ENCODE peak calls at places on chromosomes 11 and 22, in eight cellular contexts. X is fibroblast of pulmonary artery; G is Calu3; Z is CD8-positive, alpha-beta T cell; T is omental fat pad; H is WERI-Rb-1; K is neural crest cell; P is B cell. C is an unnamed sample.

GRCh38 chr22:49305215-49305965 is 522.3 kb downstream of the BRD1 start:
- DNase-seq in X (peak), G (peak), Z (peak), P (no peak), H (peak), K (peak), T (peak), C (peak)

GRCh38 chr11:122319842-122320555 is 204.0 kb upstream of the BLID start:
- DNase-seq in H (no peak), P (no peak), G (no peak), X (no peak), T (no peak), Z (no peak), K (peak), C (peak)

GRCh38 chr11:94139421-94139820 is 10.8 kb downstream of the PANX1 start:
- DNase-seq in X (no peak), G (no peak), Z (no peak), H (no peak), K (peak), T (no peak), P (no peak), C (no peak)

GRCh38 chr22:43109921-43110443 is 568 bp upstream of the BIK start:
- DNase-seq in K (no peak), P (no peak), Z (no peak), T (no peak), H (no peak), X (no peak), G (no peak), C (no peak)

GRCh38 chr11:28939381-28939780 is 831.2 kb downstream of the METTL15 start:
- DNase-seq in X (no peak), Z (no peak), T (no peak), P (no peak), H (no peak), K (no peak), G (no peak), C (no peak)

GRCh38 chr11:99424313-99425084 is 403.8 kb downstream of the CNTN5 start:
- DNase-seq in X (no peak), K (no peak), T (no peak), P (no peak), H (no peak), G (no peak), Z (no peak), C (no peak)

GRCh38 chr11:10322401-10322800 is 17.5 kb downstream of the ADM start:
- DNase-seq in X (peak), P (no peak), H (no peak), Z (no peak), K (no peak), T (no peak), G (no peak), C (no peak)

GRCh38 chr11:108253176-108253575 is 30.3 kb downstream of the ATM start:
- DNase-seq in Z (no peak), H (no peak), G (no peak), P (no peak), X (peak), K (no peak), T (no peak), C (no peak)

GRCh38 chr11:35907648-35908431 is 36.0 kb upstream of the LDLRAD3 start:
- DNase-seq in T (no peak), G (no peak), K (no peak), H (no peak), X (peak), Z (no peak), P (no peak), C (peak)

GRCh38 chr11:84465040-84465439 is 1162.1 kb downstream of the DLG2 start:
- DNase-seq in H (no peak), Z (no peak), P (no peak), X (peak), G (no peak), T (no peak), K (no peak), C (no peak)

GRCh38 chr11:117143390-117143789 is 697 bp upstream of the PAFAH1B2 start:
- DNase-seq in G (no peak), P (no peak), X (peak), Z (peak), H (peak), T (no peak), K (no peak), C (peak)

GRCh38 chr22:28607710-28608109 is 71.9 kb downstream of the TTC28 start:
- DNase-seq in G (no peak), H (no peak), P (no peak), T (no peak), Z (no peak), X (no peak), K (no peak), C (no peak)

GRCh38 chr11:64898076-64898445 is 18.9 kb downstream of the ATG2A start:
- DNase-seq in T (no peak), Z (no peak), H (no peak), K (no peak), X (no peak), G (no peak), P (no peak), C (no peak)

GRCh38 chr22:39954584-39955055 is 5.6 kb upstream of the TMA7B start:
- DNase-seq in Z (no peak), G (peak), K (no peak), T (no peak), H (no peak), P (no peak), X (peak), C (no peak)

GRCh38 chr11:16321148-16321547 is 35.2 kb downstream of the SOX6 start:
- DNase-seq in G (no peak), P (no peak), X (no peak), K (no peak), Z (no peak), T (no peak), H (no peak), C (no peak)

GRCh38 chr11:92554662-92555061 is 330.0 kb downstream of the FAT3 start:
- DNase-seq in G (no peak), H (peak), P (no peak), K (no peak), X (no peak), Z (no peak), T (no peak), C (no peak)

GRCh38 chr11:65867284-65868071 is 5.1 kb downstream of the EFEMP2 start:
- DNase-seq in T (no peak), Z (no peak), K (no peak), X (no peak), H (no peak), G (no peak), P (peak), C (peak)

GRCh38 chr11:42707541-42707940 is 604.3 kb upstream of the API5 start:
- DNase-seq in P (no peak), X (no peak), H (no peak), Z (no peak), K (no peak), G (no peak), T (no peak), C (no peak)

GRCh38 chr11:111221208-111221607 is 24.3 kb upstream of the POU2AF2 start:
- DNase-seq in Z (no peak), P (no peak), X (no peak), G (no peak), T (no peak), K (no peak), H (no peak), C (no peak)

GRCh38 chr22:47044722-47045545 is 282.5 kb downstream of the TBC1D22A start:
- DNase-seq in X (no peak), G (no peak), T (no peak), H (no peak), P (no peak), Z (no peak), K (no peak), C (no peak)

GRCh38 chr22:41498322-41498721 is 29.4 kb downstream of the ACO2 start:
- DNase-seq in G (no peak), T (no peak), K (no peak), H (no peak), X (no peak), P (no peak), Z (no peak), C (no peak)

GRCh38 chr11:112310867-112311266 is 50.2 kb upstream of the PLET1 start:
- DNase-seq in H (no peak), Z (no peak), K (no peak), P (no peak), G (no peak), X (no peak), T (no peak), C (no peak)

GRCh38 chr11:12420706-12421105 is 43.3 kb downstream of the PARVA start:
- DNase-seq in K (no peak), H (peak), Z (no peak), G (no peak), P (no peak), X (no peak), T (no peak), C (no peak)

GRCh38 chr11:128552783-128553661 is 34.3 kb downstream of the ETS1 start:
- DNase-seq in K (peak), P (peak), H (no peak), X (peak), G (no peak), Z (no peak), T (no peak), C (peak)

GRCh38 chr22:18065256-18065655 is 12.5 kb upstream of the PEX26 start:
- DNase-seq in Z (no peak), T (no peak), P (no peak), H (peak), K (no peak), G (peak), X (no peak), C (no peak)

GRCh38 chr11:26947379-26947844 is 46.5 kb upstream of the FIBIN start:
- DNase-seq in T (no peak), H (no peak), P (no peak), X (peak), G (no peak), K (no peak), Z (no peak), C (no peak)

GRCh38 chr11:124740277-124740882 is 638 bp downstream of the NRGN start:
- DNase-seq in T (no peak), G (no peak), X (peak), Z (peak), H (peak), K (no peak), P (peak), C (peak)

GRCh38 chr11:109552376-109552775 is 130.4 kb downstream of the C11orf87 start:
- DNase-seq in X (no peak), Z (no peak), H (no peak), G (no peak), K (no peak), P (no peak), T (no peak), C (no peak)

GRCh38 chr11:64180871-64181270 is 5.1 kb upstream of the STIP1 start:
- DNase-seq in P (no peak), H (peak), X (no peak), G (no peak), Z (no peak), T (no peak), K (no peak), C (no peak)

GRCh38 chr11:125494601-125494986 is 1.5 kb downstream of the FEZ1 start:
- DNase-seq in X (no peak), H (no peak), K (no peak), G (no peak), T (no peak), Z (no peak), P (no peak), C (no peak)

GRCh38 chr11:15153231-15153630 is 38.5 kb downstream of the INSC start:
- DNase-seq in K (no peak), P (no peak), X (no peak), H (no peak), G (no peak), T (no peak), Z (no peak), C (no peak)

GRCh38 chr11:87369888-87370287 is 332.2 kb downstream of the TMEM135 start:
- DNase-seq in X (no peak), G (no peak), H (no peak), K (no peak), T (no peak), Z (no peak), P (no peak), C (no peak)

GRCh38 chr11:123384116-123384515 is 46.0 kb upstream of the GRAMD1B start:
- DNase-seq in P (no peak), T (no peak), X (no peak), H (no peak), G (no peak), K (no peak), Z (no peak), C (no peak)

DNA sequence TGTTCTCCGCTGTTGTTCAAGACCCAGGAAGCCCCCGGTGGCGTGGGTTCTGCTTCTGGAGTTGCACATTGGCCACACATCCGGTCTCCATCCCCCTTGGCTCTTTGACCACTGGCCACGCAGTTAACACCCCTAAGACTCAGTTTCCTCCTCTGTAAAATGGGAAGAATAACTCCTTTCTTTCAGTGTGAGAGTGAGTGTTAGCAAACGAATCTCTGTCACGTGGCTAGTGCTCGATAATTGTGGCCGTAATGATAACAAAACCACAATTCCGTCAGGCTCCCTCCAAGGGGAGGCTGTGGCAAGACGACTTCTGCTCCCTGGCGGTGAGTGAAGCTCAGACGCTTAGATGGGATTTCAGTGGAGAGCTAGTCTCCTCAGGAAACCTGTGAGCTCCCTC is 315.2 kb upstream of the B3GAT1 start:
- DNase-seq in K (no peak), Z (no peak), G (no peak), H (peak), X (no peak), T (no peak), P (no peak), C (peak)
- TF ChIP-seq CTCF in K (no peak), Z (no peak), G (no peak), H (peak), X (no peak), T (no peak), P (no peak), C (peak)

DNA sequence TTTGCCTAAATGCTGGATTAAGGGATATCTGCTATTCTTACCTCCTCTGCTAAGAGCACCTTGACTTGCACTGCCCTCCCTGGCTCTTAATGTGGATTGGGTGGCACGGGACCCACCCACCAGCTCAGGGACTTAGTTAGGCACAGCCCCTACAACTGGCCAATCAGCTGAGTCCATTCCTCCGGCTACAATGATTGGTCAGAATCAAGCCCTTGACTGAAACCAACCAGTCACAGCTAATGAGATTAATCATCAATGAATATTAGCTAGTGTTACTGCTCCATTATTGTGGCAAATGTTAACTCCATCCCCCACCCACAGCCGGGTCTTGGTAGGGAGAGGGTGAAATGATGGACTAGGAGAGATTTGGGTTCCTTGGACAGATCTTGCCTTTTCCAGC is 328.0 kb downstream of the MN1 start:
- DNase-seq in T (no peak), P (no peak), Z (no peak), X (no peak), G (no peak), K (no peak), H (no peak), C (no peak)
- TF ChIP-seq CTCF in T (no peak), P (no peak), Z (no peak), X (no peak), G (no peak), K (no peak), H (no peak), C (no peak)

GRCh38 chr11:8937159-8937558 is 4.4 kb upstream of the C11orf16 start:
- DNase-seq in G (no peak), P (no peak), T (no peak), Z (no peak), X (no peak), K (no peak), H (no peak), C (no peak)
- TF ChIP-seq CTCF in G (no peak), P (no peak), T (no peak), Z (no peak), X (no peak), K (no peak), H (no peak), C (no peak)

GRCh38 chr22:31846161-31847115 is 92.6 kb downstream of the DEPDC5 start:
- DNase-seq in H (peak), X (peak), G (peak), Z (no peak), P (no peak), T (no peak), K (peak), C (peak)
- TF ChIP-seq CTCF in H (peak), X (peak), G (no peak), Z (no peak), P (peak), T (no peak), K (peak), C (peak)

DNA sequence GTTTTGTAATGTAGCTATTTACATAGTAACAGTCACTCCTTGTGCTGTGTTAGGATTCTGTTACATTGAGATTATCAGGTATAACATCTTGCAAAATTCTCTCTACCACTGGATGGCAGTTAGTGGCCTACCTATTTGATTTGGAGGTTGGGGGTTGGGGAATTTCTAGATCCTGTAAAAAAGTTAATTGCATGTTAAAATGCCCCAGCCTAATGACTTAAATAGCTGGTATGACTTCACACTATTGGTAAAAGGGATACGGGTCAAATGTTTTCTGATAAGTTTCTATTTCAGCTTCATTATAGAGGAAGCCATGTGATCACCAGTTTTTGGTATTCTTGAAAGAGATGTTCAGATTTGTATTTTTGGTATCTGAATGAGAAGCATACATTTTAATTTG is 2.8 kb downstream of the GRK3 start:
- DNase-seq in Z (no peak), T (no peak), G (no peak), K (no peak), H (no peak), P (no peak), X (no peak), C (no peak)
- TF ChIP-seq CTCF in Z (no peak), T (no peak), G (no peak), K (no peak), H (no peak), P (no peak), X (no peak), C (no peak)

DNA sequence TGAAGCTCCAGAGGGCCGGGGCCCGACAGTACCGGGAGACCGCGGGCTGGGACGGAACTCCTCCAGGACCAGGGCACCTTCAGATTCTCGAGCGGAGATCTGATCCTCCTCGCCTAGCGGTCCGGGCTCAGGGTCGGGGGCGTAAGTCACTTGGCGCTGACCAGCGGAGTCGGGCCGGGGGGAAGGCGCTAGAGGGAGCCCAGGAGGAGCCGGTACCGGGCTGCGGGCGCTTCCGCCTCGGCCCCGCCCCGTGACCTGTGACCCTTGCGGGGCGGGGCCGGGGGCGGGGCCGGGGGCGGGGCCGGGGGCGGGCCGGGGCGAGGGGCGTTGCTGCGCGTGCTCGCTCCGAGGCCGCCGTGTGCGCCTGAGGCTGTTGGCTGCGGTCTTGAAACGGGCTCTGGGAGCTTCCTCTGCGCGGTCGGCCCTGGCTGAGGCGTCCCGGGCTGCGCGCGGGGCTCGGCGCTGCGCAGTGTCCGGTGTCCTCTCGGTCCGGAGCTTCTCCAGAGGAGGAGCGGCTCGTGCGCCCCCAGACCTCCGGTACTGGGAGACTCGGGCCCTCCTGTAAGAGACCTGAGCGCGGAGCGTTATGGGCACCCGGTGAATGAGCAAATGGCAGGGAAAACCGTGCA is at the start of gene ARSA:
- DNase-seq in Z (peak), X (peak), T (no peak), H (peak), G (peak), P (peak), K (peak), C (peak)
- TF ChIP-seq CTCF in Z (no peak), X (peak), T (no peak), H (peak), G (peak), P (peak), K (peak), C (peak)

GRCh38 chr11:22778642-22779041 is 51.0 kb downstream of the SVIP start:
- DNase-seq in H (no peak), X (no peak), G (no peak), T (no peak), K (no peak), P (no peak), Z (no peak), C (peak)
- TF ChIP-seq CTCF in H (no peak), X (no peak), G (no peak), T (no peak), K (peak), P (no peak), Z (no peak), C (no peak)

DNA sequence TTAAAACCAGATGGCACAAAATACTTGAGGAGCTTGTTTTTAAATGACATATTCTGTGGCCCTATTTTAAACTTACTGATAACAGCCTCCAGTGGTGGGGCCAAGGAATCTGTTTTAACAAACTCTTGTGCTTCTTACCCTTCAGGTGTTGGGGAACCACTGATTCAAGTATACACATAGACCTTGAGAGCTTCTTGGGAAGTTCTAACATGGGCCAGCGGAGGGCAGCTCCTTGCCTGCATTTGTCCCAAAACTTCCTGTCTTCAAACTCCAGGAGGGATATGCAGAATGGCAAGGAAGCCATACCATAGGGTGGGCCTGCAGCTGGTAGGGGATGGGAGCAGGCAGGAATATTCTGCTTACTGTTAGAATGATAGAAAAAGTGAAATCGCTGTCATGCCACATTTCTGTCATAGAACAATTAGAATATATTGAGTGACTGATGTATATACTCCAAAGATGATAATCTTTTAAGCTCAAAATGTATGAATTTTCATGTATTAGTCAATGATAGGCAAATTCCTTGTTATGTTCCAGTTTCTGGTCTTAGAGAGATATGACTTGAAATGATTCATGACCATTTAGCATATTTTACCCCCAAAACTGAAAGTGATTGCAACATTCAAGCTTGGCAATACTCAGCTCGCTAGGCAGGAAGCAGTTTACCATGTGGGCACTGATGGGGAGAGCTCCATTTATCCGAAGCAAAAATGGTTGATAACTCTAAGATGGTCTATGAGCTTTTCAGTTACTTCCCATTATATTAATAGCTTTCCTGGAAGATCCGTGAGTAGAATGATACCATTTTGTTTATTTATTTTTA is 9.2 kb downstream of the EXT2 start:
- DNase-seq in G (no peak), P (no peak), H (no peak), T (no peak), Z (no peak), K (no peak), X (peak), C (peak)
- TF ChIP-seq CTCF in G (no peak), P (no peak), H (no peak), T (no peak), Z (no peak), K (no peak), X (no peak), C (no peak)